ENCODE peak calls at places on chromosome 20, in seven cellular contexts. S, O, F, B, W, H and D are unnamed samples.

GRCh38 chr20:11919046-11919445 is 1.4 kb downstream of the BTBD3 start:
- DNase-seq in S (no peak), O (peak; percentile 43), F (no peak), B (peak; percentile 26), W (no peak), H (no peak), D (no peak)

GRCh38 chr20:61951695-61952533 is 113.8 kb downstream of the TAF4 start:
- DNase-seq in S (no peak), O (peak; percentile 48), F (no peak), B (peak; percentile 69), W (no peak), H (no peak), D (no peak)

GRCh38 chr20:62238569-62239277 is 402 bp downstream of the OSBPL2 start:
- DNase-seq in S (no peak), O (peak; percentile 15), F (no peak), B (peak; percentile 45), W (no peak), H (no peak), D (no peak)

GRCh38 chr20:59182401-59183044 is 18.9 kb downstream of the ZNF831 start:
- DNase-seq in S (peak; percentile 9), O (no peak), F (no peak), B (no peak), W (no peak), H (no peak), D (no peak)

GRCh38 chr20:1422756-1423155 is 29.9 kb upstream of the FKBP1A start:
- DNase-seq in S (no peak), O (no peak), F (no peak), B (no peak), W (no peak), H (no peak), D (no peak)

GRCh38 chr20:50434653-50435396 is 75.4 kb upstream of the PTPN1 start:
- DNase-seq in S (no peak), O (peak; percentile 91), F (no peak), B (no peak), W (peak; percentile 77), H (peak; percentile 33), D (no peak)

GRCh38 chr20:36061754-36062153 is 92.8 kb upstream of the EPB41L1 start:
- DNase-seq in S (no peak), O (no peak), F (no peak), B (no peak), W (no peak), H (no peak), D (no peak)

GRCh38 chr20:31664696-31665354 is 27.1 kb downstream of the COX4I2 start:
- DNase-seq in S (no peak), O (no peak), F (no peak), B (no peak), W (no peak), H (no peak), D (no peak)

GRCh38 chr20:38147751-38148150 is 17.3 kb downstream of the TGM2 start:
- DNase-seq in S (no peak), O (no peak), F (no peak), B (no peak), W (no peak), H (no peak), D (no peak)

GRCh38 chr20:407097-407952 is 774 bp upstream of the RBCK1 start:
- DNase-seq in S (peak; percentile 28), O (peak; percentile 81), F (peak; percentile 70), B (peak; percentile 90), W (peak; percentile 83), H (peak; percentile 86), D (peak; percentile 62)

GRCh38 chr20:821083-822065 is 12.1 kb upstream of the FAM110A start:
- DNase-seq in S (no peak), O (no peak), F (no peak), B (no peak), W (no peak), H (no peak), D (no peak)

GRCh38 chr20:32858189-32858588 is 534 bp upstream of the EFCAB8 start:
- DNase-seq in S (no peak), O (peak; percentile 51), F (no peak), B (no peak), W (no peak), H (no peak), D (no peak)

GRCh38 chr20:32285621-32286334 is 8.3 kb downstream of the KIF3B start:
- DNase-seq in S (no peak), O (peak; percentile 24), F (peak; percentile 82), B (peak; percentile 45), W (peak; percentile 27), H (no peak), D (peak; percentile 28)

GRCh38 chr20:56831795-56832194 is 202.7 kb downstream of the TFAP2C start:
- DNase-seq in S (no peak), O (no peak), F (no peak), B (no peak), W (no peak), H (no peak), D (no peak)

GRCh38 chr20:8364734-8365078 is 232.6 kb downstream of the PLCB1 start:
- DNase-seq in S (no peak), O (no peak), F (no peak), B (no peak), W (no peak), H (no peak), D (no peak)

GRCh38 chr20:1299522-1299921 is 29.4 kb downstream of the SDCBP2 start:
- DNase-seq in S (no peak), O (no peak), F (no peak), B (no peak), W (no peak), H (no peak), D (no peak)

GRCh38 chr20:16459019-16459700 is 114.1 kb downstream of the KIF16B start:
- DNase-seq in S (no peak), O (peak; percentile 87), F (no peak), B (peak; percentile 35), W (peak; percentile 84), H (peak; percentile 76), D (peak; percentile 32)

GRCh38 chr20:10718671-10719070 is 44.9 kb upstream of the JAG1 start:
- DNase-seq in S (no peak), O (no peak), F (no peak), B (no peak), W (no peak), H (no peak), D (no peak)

GRCh38 chr20:2206957-2207769 is 88.6 kb upstream of the TGM3 start:
- DNase-seq in S (peak; percentile 31), O (peak; percentile 54), F (peak; percentile 77), B (peak; percentile 90), W (peak; percentile 76), H (peak; percentile 82), D (peak; percentile 70)

GRCh38 chr20:33828912-33829560 is 17.9 kb downstream of the CHMP4B start:
- DNase-seq in S (no peak), O (no peak), F (no peak), B (peak; percentile 54), W (no peak), H (no peak), D (no peak)

GRCh38 chr20:59822291-59823029 is 111.0 kb downstream of the SYCP2 start:
- DNase-seq in S (no peak), O (no peak), F (no peak), B (no peak), W (no peak), H (no peak), D (peak; percentile 8)

GRCh38 chr20:10306440-10307358 is 88.1 kb downstream of the SNAP25 start:
- DNase-seq in S (no peak), O (peak; percentile 94), F (no peak), B (no peak), W (peak; percentile 86), H (no peak), D (no peak)

GRCh38 chr20:22312744-22313346 is 271.5 kb downstream of the FOXA2 start:
- DNase-seq in S (no peak), O (peak; percentile 65), F (no peak), B (peak; percentile 68), W (peak; percentile 2), H (peak; percentile 50), D (peak; percentile 23)

GRCh38 chr20:6388666-6389197 is 265.9 kb upstream of the FERMT1 start:
- DNase-seq in S (no peak), O (peak; percentile 7), F (no peak), B (no peak), W (no peak), H (no peak), D (no peak)

GRCh38 chr20:17511401-17511800 is 19.8 kb downstream of the BFSP1 start:
- DNase-seq in S (no peak), O (no peak), F (no peak), B (no peak), W (no peak), H (no peak), D (no peak)

GRCh38 chr20:57788936-57789613 is 79.3 kb upstream of the PMEPA1 start:
- DNase-seq in S (no peak), O (no peak), F (no peak), B (no peak), W (no peak), H (no peak), D (no peak)

GRCh38 chr20:12410783-12411182 is 493.1 kb downstream of the BTBD3 start:
- DNase-seq in S (no peak), O (no peak), F (no peak), B (no peak), W (no peak), H (no peak), D (no peak)

GRCh38 chr20:46073024-46073423 is 16.7 kb downstream of the NCOA5 start:
- DNase-seq in S (no peak), O (no peak), F (no peak), B (no peak), W (no peak), H (no peak), D (no peak)

GRCh38 chr20:38987777-38988176 is 25.6 kb downstream of the DHX35 start:
- DNase-seq in S (no peak), O (no peak), F (no peak), B (no peak), W (no peak), H (no peak), D (no peak)

GRCh38 chr20:48851579-48851978 is 23.8 kb upstream of the PREX1 start:
- DNase-seq in S (no peak), O (no peak), F (no peak), B (no peak), W (no peak), H (no peak), D (no peak)

GRCh38 chr20:17661121-17661744 is 20.8 kb downstream of the RRBP1 start:
- DNase-seq in S (no peak), O (no peak), F (no peak), B (no peak), W (no peak), H (peak; percentile 18), D (peak; percentile 59)

GRCh38 chr20:63518946-63519764 is 1.4 kb upstream of the PPDPF start:
- DNase-seq in S (no peak), O (no peak), F (no peak), B (no peak), W (no peak), H (peak; percentile 28), D (no peak)

GRCh38 chr20:37245181-37245580 is 16.4 kb downstream of the GHRH start:
- DNase-seq in S (no peak), O (no peak), F (no peak), B (no peak), W (no peak), H (no peak), D (no peak)

GRCh38 chr20:4300401-4300800 is 285.0 kb upstream of the RNF24 start:
- DNase-seq in S (no peak), O (no peak), F (no peak), B (no peak), W (no peak), H (no peak), D (no peak)

GRCh38 chr20:7673841-7674240 is 266.4 kb downstream of the HAO1 start:
- DNase-seq in S (no peak), O (peak; percentile 83), F (no peak), B (no peak), W (no peak), H (no peak), D (no peak)

GRCh38 chr20:43973231-43973630 is 58.6 kb downstream of the TOX2 start:
- DNase-seq in S (no peak), O (no peak), F (no peak), B (no peak), W (no peak), H (no peak), D (no peak)

GRCh38 chr20:13865156-13865555 is 80.3 kb downstream of the NDUFAF5 start:
- DNase-seq in S (no peak), O (no peak), F (no peak), B (no peak), W (peak; percentile 40), H (no peak), D (no peak)

GRCh38 chr20:7841967-7842301 is 98.3 kb downstream of the HAO1 start:
- DNase-seq in S (no peak), O (peak; percentile 90), F (no peak), B (peak; percentile 38), W (peak; percentile 73), H (no peak), D (peak; percentile 61)